ENCODE peak calls at places on chromosomes 12 and 14, in seven cellular contexts. S is K562, A is SK-N-SH, V is HCT116, Y is HepG2, I is H1, G is GM12878. H is an unnamed sample.

GRCh38 chr14:95979339-95980042 is 59.7 kb upstream of the C14orf132 start:
- DNase-seq in S (no peak), A (peak; percentile 44), V (no peak), Y (no peak), I (peak; percentile 57), G (no peak), H (peak; percentile 14)

GRCh38 chr12:54409267-54409666 is 9.8 kb downstream of the ITGA5 start:
- DNase-seq in S (no peak), A (no peak), V (no peak), Y (no peak), I (no peak), G (no peak), H (no peak)

GRCh38 chr14:52992236-52992635 is 41.4 kb upstream of the FERMT2 start:
- DNase-seq in S (no peak), A (no peak), V (no peak), Y (no peak), I (no peak), G (no peak), H (no peak)

GRCh38 chr14:55427439-55427838 is 13.0 kb downstream of the TBPL2 start:
- DNase-seq in S (peak; percentile 28), A (no peak), V (peak; percentile 70), Y (no peak), I (no peak), G (no peak), H (no peak)

GRCh38 chr12:111692575-111693210 is 6.8 kb downstream of the ACAD10 start:
- DNase-seq in S (peak; percentile 56), A (no peak), V (no peak), Y (no peak), I (no peak), G (no peak), H (no peak)

GRCh38 chr14:98906123-98906995 is 365.6 kb downstream of the BCL11B start:
- DNase-seq in S (no peak), A (no peak), V (peak; percentile 33), Y (peak; percentile 3), I (no peak), G (no peak), H (no peak)

GRCh38 chr14:76908834-76909233 is 82.6 kb downstream of the LRRC74A start:
- DNase-seq in S (no peak), A (no peak), V (no peak), Y (no peak), I (no peak), G (peak; percentile 45), H (no peak)

GRCh38 chr12:1806301-1807106 is 13.9 kb upstream of the LRTM2 start:
- DNase-seq in S (no peak), A (no peak), V (no peak), Y (no peak), I (no peak), G (no peak), H (no peak)

GRCh38 chr14:50344116-50344775 is 32.1 kb downstream of the DMAC2L start:
- DNase-seq in S (no peak), A (no peak), V (no peak), Y (no peak), I (no peak), G (peak; percentile 74), H (no peak)

GRCh38 chr12:122206976-122207375 is 3.5 kb downstream of the B3GNT4 start:
- DNase-seq in S (no peak), A (no peak), V (no peak), Y (no peak), I (no peak), G (no peak), H (no peak)

GRCh38 chr14:53956427-53957201 is at the start of gene BMP4:
- DNase-seq in S (peak; percentile 32), A (peak; percentile 44), V (peak; percentile 82), Y (peak; percentile 82), I (peak; percentile 81), G (no peak), H (peak; percentile 72)

GRCh38 chr12:104751594-104751993 is 206.5 kb downstream of the SLC41A2 start:
- DNase-seq in S (no peak), A (no peak), V (no peak), Y (no peak), I (no peak), G (no peak), H (no peak)

GRCh38 chr14:81981311-81981675 is 447.6 kb upstream of the SEL1L start:
- DNase-seq in S (no peak), A (no peak), V (no peak), Y (no peak), I (no peak), G (no peak), H (no peak)

GRCh38 chr12:54394281-54394719 is 9.8 kb upstream of the ZNF385A start:
- DNase-seq in S (peak; percentile 64), A (peak; percentile 57), V (peak; percentile 45), Y (peak; percentile 25), I (no peak), G (no peak), H (peak; percentile 90)

GRCh38 chr12:55619352-55620138 is 17.1 kb upstream of the OR10P1 start:
- DNase-seq in S (peak; percentile 72), A (peak; percentile 62), V (peak; percentile 91), Y (peak; percentile 92), I (peak; percentile 43), G (peak; percentile 74), H (peak; percentile 97)

GRCh38 chr14:73283592-73284379 is 46.5 kb downstream of the PAPLN start:
- DNase-seq in S (no peak), A (no peak), V (no peak), Y (no peak), I (peak; percentile 44), G (no peak), H (peak; percentile 61)

GRCh38 chr12:88575361-88575959 is 4.8 kb downstream of the KITLG start:
- DNase-seq in S (no peak), A (no peak), V (no peak), Y (no peak), I (no peak), G (no peak), H (no peak)

GRCh38 chr12:132941336-132941954 is 14.7 kb downstream of the ZNF605 start:
- DNase-seq in S (no peak), A (no peak), V (no peak), Y (no peak), I (no peak), G (no peak), H (no peak)

GRCh38 chr12:116864371-116865160 is 16.7 kb downstream of the HRK start:
- DNase-seq in S (no peak), A (no peak), V (no peak), Y (peak; percentile 46), I (no peak), G (no peak), H (no peak)

GRCh38 chr12:111102062-111102735 is 181.8 kb upstream of the MYL2 start:
- DNase-seq in S (no peak), A (no peak), V (no peak), Y (no peak), I (no peak), G (no peak), H (no peak)

GRCh38 chr14:36520601-36521525 is 831 bp upstream of the NKX2-1 start:
- DNase-seq in S (peak; percentile 36), A (peak; percentile 73), V (peak; percentile 7), Y (peak; percentile 44), I (no peak), G (no peak), H (no peak)

GRCh38 chr12:131536766-131537165 is 174.1 kb upstream of the SFSWAP start:
- DNase-seq in S (no peak), A (no peak), V (no peak), Y (no peak), I (no peak), G (no peak), H (no peak)

GRCh38 chr12:122310636-122311035 is 44.3 kb upstream of the VPS33A start:
- DNase-seq in S (no peak), A (no peak), V (no peak), Y (no peak), I (no peak), G (no peak), H (no peak)

GRCh38 chr14:75459099-75459741 is 31.4 kb downstream of the JDP2 start:
- DNase-seq in S (no peak), A (no peak), V (no peak), Y (no peak), I (no peak), G (no peak), H (peak; percentile 37)
- TF ChIP-seq JUND in S (no peak), A (no peak), V (no peak), Y (no peak), I (no peak), G (no peak), H (no peak)

GRCh38 chr12:16027012-16027411 is 115.9 kb downstream of the DERA start:
- DNase-seq in S (no peak), A (no peak), V (no peak), Y (no peak), I (no peak), G (no peak), H (no peak)

GRCh38 chr12:16036073-16036472 is 124.9 kb downstream of the DERA start:
- DNase-seq in S (no peak), A (no peak), V (no peak), Y (no peak), I (no peak), G (no peak), H (no peak)

GRCh38 chr12:16034136-16034817 is 123.1 kb downstream of the DERA start:
- DNase-seq in S (no peak), A (no peak), V (no peak), Y (no peak), I (no peak), G (no peak), H (no peak)

GRCh38 chr12:16030729-16031128 is 119.6 kb downstream of the DERA start:
- DNase-seq in S (no peak), A (no peak), V (no peak), Y (peak; percentile 52), I (no peak), G (no peak), H (peak; percentile 24)
- TF ChIP-seq JUND in S (no peak), A (no peak), V (no peak), Y (no peak), I (no peak), G (no peak), H (no peak)

GRCh38 chr12:57756406-57757341 is 1.8 kb downstream of the MARCHF9 start:
- DNase-seq in S (peak; percentile 88), A (peak; percentile 82), V (no peak), Y (no peak), I (no peak), G (no peak), H (no peak)
- TF ChIP-seq JUND in S (no peak), A (no peak), V (no peak), Y (no peak), I (peak; percentile 33), G (no peak), H (no peak)

GRCh38 chr14:89621009-89621421 is 204.0 kb upstream of the FOXN3 start:
- DNase-seq in S (no peak), A (no peak), V (no peak), Y (no peak), I (no peak), G (no peak), H (no peak)

GRCh38 chr14:89618821-89619551 is 202.0 kb upstream of the FOXN3 start:
- DNase-seq in S (peak; percentile 12), A (peak; percentile 96), V (peak; percentile 13), Y (peak; percentile 12), I (peak; percentile 53), G (no peak), H (peak; percentile 39)

GRCh38 chr14:89618309-89618708 is 201.3 kb upstream of the FOXN3 start:
- DNase-seq in S (no peak), A (peak; percentile 38), V (no peak), Y (peak; percentile 12), I (no peak), G (no peak), H (no peak)

GRCh38 chr14:89620436-89620835 is 203.4 kb upstream of the FOXN3 start:
- DNase-seq in S (no peak), A (no peak), V (no peak), Y (no peak), I (no peak), G (no peak), H (no peak)

GRCh38 chr14:89619616-89620273 is 202.7 kb upstream of the FOXN3 start:
- DNase-seq in S (no peak), A (no peak), V (no peak), Y (no peak), I (no peak), G (no peak), H (no peak)
- TF ChIP-seq JUND in S (no peak), A (no peak), V (no peak), Y (no peak), I (no peak), G (no peak), H (no peak)

H was measured in T47D.